ENCODE peak calls at places on chromosome 11, in eight cellular contexts. J is tibial artery, S is AG10803, E is WTC11, U is heart right ventricle, P is AG09309, W is choroid plexus epithelial cell, F is A549. M is an unnamed sample.

GRCh38 chr11:121664144-121664543 is 211.4 kb upstream of the SORL1-AS1 start:
- DNase-seq in W (no peak), J (no peak), U (no peak), P (no peak), E (no peak), S (no peak), F (no peak), M (no peak)

GRCh38 chr11:34512810-34513673 is 552 bp downstream of the ELF5 start:
- DNase-seq in P (no peak), E (peak; percentile 78), F (peak; percentile 74), S (peak; percentile 42), J (no peak), W (peak; percentile 75), U (peak; percentile 31), M (no peak)

GRCh38 chr11:119684361-119685072 is 44.5 kb downstream of the NECTIN1 start:
- DNase-seq in U (no peak), J (no peak), P (no peak), E (no peak), W (peak; percentile 59), F (peak; percentile 10), S (peak; percentile 52), M (no peak)

GRCh38 chr11:94781822-94782221 is 13.7 kb downstream of the AMOTL1 start:
- DNase-seq in P (no peak), F (no peak), J (no peak), W (peak; percentile 79), E (no peak), U (no peak), S (peak; percentile 64), M (no peak)

GRCh38 chr11:17272823-17273222 is 3.7 kb upstream of the NUCB2 start:
- DNase-seq in U (no peak), W (no peak), P (no peak), S (no peak), E (no peak), F (no peak), J (no peak), M (no peak)

GRCh38 chr11:48088682-48089050 is 108.3 kb downstream of the PTPRJ start:
- DNase-seq in P (no peak), U (no peak), E (no peak), S (no peak), J (no peak), W (peak; percentile 88), F (no peak), M (no peak)

GRCh38 chr11:66287256-66288137 is 1.4 kb downstream of the YIF1A start:
- DNase-seq in U (no peak), J (no peak), P (no peak), F (no peak), W (no peak), E (no peak), S (no peak), M (no peak)

GRCh38 chr11:65134240-65134951 is at the start of gene SYVN1:
- DNase-seq in U (peak; percentile 91), S (peak; percentile 86), J (peak; percentile 95), F (peak; percentile 93), P (peak; percentile 51), W (peak; percentile 86), E (peak; percentile 81), M (peak; percentile 89)

GRCh38 chr11:44767421-44767820 is 40.7 kb downstream of the TSPAN18 start:
- DNase-seq in W (peak; percentile 64), F (no peak), J (no peak), E (no peak), S (peak; percentile 66), P (no peak), U (no peak), M (no peak)

GRCh38 chr11:38818720-38819119 is 2220.7 kb upstream of the RAG2 start:
- DNase-seq in P (no peak), J (no peak), S (no peak), E (no peak), W (peak; percentile 10), F (no peak), U (no peak), M (no peak)

GRCh38 chr11:38819986-38820385 is 2221.9 kb upstream of the RAG2 start:
- DNase-seq in P (no peak), S (no peak), J (no peak), U (no peak), E (no peak), F (no peak), W (no peak), M (no peak)

DNA sequence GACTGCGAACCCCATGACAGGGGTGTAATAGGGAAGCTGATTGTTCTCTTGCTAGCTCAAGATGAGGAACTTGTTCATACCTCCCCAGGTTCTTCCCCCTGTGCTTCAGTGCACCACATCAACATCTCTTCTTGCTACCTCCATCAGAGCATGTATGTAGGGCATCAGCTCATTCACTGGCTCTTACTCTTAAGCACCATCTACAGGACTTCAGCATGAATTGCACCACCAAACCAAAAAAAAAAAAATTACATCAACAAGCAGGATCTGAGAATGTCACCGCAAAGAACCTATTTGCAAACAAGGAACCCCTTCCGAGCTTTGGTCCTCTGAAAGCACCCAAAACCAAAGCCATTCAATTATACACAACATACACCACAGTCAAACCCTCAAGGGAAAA is 2226.5 kb upstream of the RAG2 start:
- DNase-seq in U (no peak), F (peak; percentile 16), E (no peak), W (peak; percentile 58), P (no peak), J (no peak), S (no peak), M (no peak)
- TF ChIP-seq CTCF in U (no peak), F (no peak), E (no peak), W (peak; percentile 56), P (no peak), J (no peak), S (no peak), M (no peak)

DNA sequence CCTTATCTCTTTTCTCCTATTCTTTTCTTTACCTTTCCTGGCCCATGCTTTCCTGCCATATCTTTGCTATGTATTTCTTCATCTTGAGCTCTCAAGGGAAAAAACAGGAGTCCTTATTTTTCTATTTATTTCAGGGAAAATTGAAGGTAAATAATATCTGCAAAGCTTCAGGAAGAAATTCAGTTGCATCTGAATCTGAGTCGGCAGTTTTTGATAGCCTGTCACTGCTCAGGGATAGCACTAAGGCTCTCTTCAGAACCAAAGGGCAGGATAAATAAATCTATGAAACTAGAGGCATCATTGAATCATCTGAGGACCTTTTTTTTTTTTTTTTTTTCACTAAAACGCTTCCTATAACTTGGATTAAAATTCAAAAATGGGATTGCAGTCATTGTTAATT is 288.9 kb downstream of the TMEM135 start:
- DNase-seq in W (no peak), F (no peak), U (no peak), E (no peak), P (no peak), S (no peak), J (no peak), M (no peak)
- TF ChIP-seq CTCF in W (no peak), F (no peak), U (no peak), E (no peak), P (no peak), S (no peak), J (no peak), M (no peak)

GRCh38 chr11:13207665-13208594 is 69.7 kb upstream of the BMAL1 start:
- DNase-seq in F (peak; percentile 23), J (no peak), U (no peak), W (peak; percentile 95), S (peak; percentile 85), E (no peak), P (peak; percentile 73), M (no peak)

GRCh38 chr11:13205446-13205845 is 72.1 kb upstream of the BMAL1 start:
- DNase-seq in S (no peak), J (no peak), E (no peak), F (no peak), P (no peak), U (no peak), W (no peak), M (no peak)

GRCh38 chr11:13206086-13206640 is 71.4 kb upstream of the BMAL1 start:
- DNase-seq in J (no peak), S (no peak), F (no peak), P (no peak), U (no peak), E (no peak), W (no peak), M (no peak)

GRCh38 chr11:13208921-13209320 is 68.7 kb upstream of the BMAL1 start:
- DNase-seq in S (no peak), F (no peak), W (peak; percentile 29), U (no peak), J (no peak), E (no peak), P (no peak), M (no peak)

GRCh38 chr11:13207270-13207664 is 70.3 kb upstream of the BMAL1 start:
- DNase-seq in E (no peak), F (no peak), S (no peak), W (no peak), J (no peak), P (no peak), U (no peak), M (no peak)
- TF ChIP-seq CTCF in E (no peak), F (no peak), S (peak; percentile 33), W (peak; percentile 45), J (no peak), P (no peak), U (no peak), M (no peak)

DNA sequence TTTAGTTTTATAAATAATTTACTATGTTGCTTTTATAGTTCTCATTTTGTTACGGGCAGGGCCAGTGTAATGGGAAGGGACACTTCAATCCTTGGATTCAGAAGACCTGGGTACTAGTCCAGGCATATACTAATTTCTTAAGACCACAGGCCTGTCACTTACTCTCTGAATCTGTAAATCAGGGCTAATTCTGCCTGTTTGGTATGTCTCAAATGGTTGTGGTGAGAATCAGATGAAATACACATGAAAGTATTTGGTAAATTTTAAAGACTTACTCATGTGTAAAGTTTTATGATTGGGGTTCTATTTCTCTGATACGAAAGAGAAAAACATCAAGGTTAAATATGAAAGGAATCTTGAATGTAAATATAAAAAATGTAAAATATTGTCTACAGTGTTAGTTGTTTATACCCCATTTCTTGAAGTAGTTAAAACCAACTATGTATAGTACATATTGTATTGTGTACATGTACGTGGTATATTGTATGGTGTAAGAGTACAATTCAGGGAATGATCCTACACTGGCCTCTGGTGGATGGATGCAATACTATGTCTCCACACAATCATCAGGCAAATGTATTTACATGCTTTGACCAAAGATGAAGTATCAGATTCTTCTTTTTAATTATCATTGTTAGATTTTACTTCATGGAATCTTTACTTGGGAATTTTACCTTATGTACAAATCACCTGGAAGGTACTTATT is 24.5 kb upstream of the RAG2 start:
- DNase-seq in E (no peak), F (peak; percentile 40), U (no peak), W (peak; percentile 63), S (peak; percentile 27), J (no peak), P (no peak), M (no peak)
- TF ChIP-seq CTCF in E (no peak), F (peak; percentile 44), U (no peak), W (peak; percentile 68), S (peak; percentile 59), J (peak; percentile 47), P (peak; percentile 54), M (no peak)